ENCODE peak calls at places on chromosomes 5 and 9, in four cellular contexts. L is A549, K is K562, F is H1. H is an unnamed sample.

GRCh38 chr9:107484117-107484723 is 5.3 kb downstream of the KLF4 start:
- DNase-seq in L (peak; percentile 51), K (peak; percentile 56), F (no peak), H (peak; percentile 68)

GRCh38 chr5:57299945-57300344 is 126.1 kb downstream of the GPBP1 start:
- DNase-seq in L (no peak), K (no peak), F (no peak), H (no peak)

GRCh38 chr5:149448831-149449714 is 70.0 kb upstream of the IL17B start:
- DNase-seq in L (no peak), K (peak; percentile 82), F (no peak), H (no peak)

GRCh38 chr5:39014544-39014943 is 59.7 kb downstream of the RICTOR start:
- DNase-seq in L (no peak), K (no peak), F (no peak), H (peak; percentile 6)

GRCh38 chr5:172284275-172284971 is 859 bp upstream of the UBTD2 start:
- DNase-seq in L (no peak), K (peak; percentile 21), F (no peak), H (no peak)

GRCh38 chr5:76717222-76718083 is 1.5 kb downstream of the F2R start:
- DNase-seq in L (no peak), K (peak; percentile 30), F (no peak), H (no peak)

GRCh38 chr9:137085918-137086530 is 761 bp upstream of the MAN1B1 start:
- DNase-seq in L (peak; percentile 35), K (peak; percentile 57), F (no peak), H (no peak)

GRCh38 chr5:122921826-122922225 is 76.4 kb downstream of the SNX24 start:
- DNase-seq in L (no peak), K (no peak), F (no peak), H (no peak)

GRCh38 chr9:132144708-132145365 is 17.0 kb upstream of the NTNG2 start:
- DNase-seq in L (no peak), K (peak; percentile 37), F (no peak), H (no peak)

GRCh38 chr5:137836997-137837396 is 30.7 kb upstream of the MYOT start:
- DNase-seq in L (no peak), K (no peak), F (no peak), H (no peak)

GRCh38 chr9:15725953-15726352 is 173.1 kb downstream of the CCDC171 start:
- DNase-seq in L (no peak), K (no peak), F (no peak), H (no peak)

GRCh38 chr9:90830977-90831376 is 29.4 kb downstream of the SYK start:
- DNase-seq in L (no peak), K (no peak), F (no peak), H (no peak)
- TF ChIP-seq RNF2 in L (no peak), K (no peak), F (no peak), H (no peak)

GRCh38 chr5:35026280-35026840 is 21.4 kb downstream of the AGXT2 start:
- DNase-seq in L (no peak), K (no peak), F (no peak), H (no peak)

GRCh38 chr5:35031276-35031675 is 16.5 kb downstream of the AGXT2 start:
- DNase-seq in L (no peak), K (no peak), F (no peak), H (no peak)

GRCh38 chr5:35026941-35027340 is 20.8 kb downstream of the AGXT2 start:
- DNase-seq in L (no peak), K (no peak), F (no peak), H (no peak)

GRCh38 chr5:35030426-35030825 is 17.3 kb downstream of the AGXT2 start:
- DNase-seq in L (no peak), K (peak; percentile 3), F (no peak), H (no peak)

DNA sequence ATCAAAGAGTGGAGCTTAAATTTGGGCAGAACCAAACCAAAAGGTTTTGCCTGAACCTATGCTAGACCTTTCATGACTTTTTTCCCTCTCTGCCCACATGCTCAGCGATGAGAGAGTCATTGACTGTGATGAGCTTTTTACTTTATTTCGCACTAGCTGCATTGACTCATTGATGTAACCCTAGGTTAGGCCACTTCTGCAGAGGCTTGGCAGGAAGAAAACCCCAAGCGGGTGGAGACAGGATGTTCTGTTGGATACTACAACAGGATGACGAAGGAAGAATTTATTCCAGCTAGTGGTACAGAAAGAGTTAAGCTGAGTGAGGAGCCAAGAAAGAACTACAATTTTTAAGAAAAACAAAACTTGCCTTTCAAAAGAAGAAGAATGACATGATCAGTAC is 18.4 kb downstream of the AGXT2 start:
- DNase-seq in L (no peak), K (no peak), F (no peak), H (no peak)
- TF ChIP-seq RNF2 in L (no peak), K (no peak), F (no peak), H (no peak)

DNA sequence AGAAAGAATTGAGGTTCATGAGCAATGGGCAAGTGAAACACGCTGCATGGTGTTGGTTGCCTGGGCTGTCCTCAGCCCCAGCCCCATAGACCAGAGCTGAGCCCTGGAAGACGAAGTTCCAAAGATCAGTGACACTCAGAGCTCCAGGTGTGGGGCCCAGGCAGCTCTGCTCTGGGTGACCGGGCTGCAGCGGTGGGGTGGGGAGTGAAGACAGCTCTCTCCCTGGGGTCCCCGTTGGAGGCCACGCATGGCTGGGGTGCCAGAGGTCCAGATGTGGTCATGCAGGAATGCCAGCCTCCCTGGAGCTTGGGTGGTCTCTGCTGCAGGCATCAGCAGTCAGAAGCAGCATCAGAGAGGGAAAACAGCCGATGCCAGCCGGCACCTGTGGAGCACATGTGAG is 165.0 kb upstream of the ERCC6L2 start:
- DNase-seq in L (no peak), K (no peak), F (no peak), H (no peak)
- TF ChIP-seq RNF2 in L (no peak), K (no peak), F (no peak), H (no peak)

DNA sequence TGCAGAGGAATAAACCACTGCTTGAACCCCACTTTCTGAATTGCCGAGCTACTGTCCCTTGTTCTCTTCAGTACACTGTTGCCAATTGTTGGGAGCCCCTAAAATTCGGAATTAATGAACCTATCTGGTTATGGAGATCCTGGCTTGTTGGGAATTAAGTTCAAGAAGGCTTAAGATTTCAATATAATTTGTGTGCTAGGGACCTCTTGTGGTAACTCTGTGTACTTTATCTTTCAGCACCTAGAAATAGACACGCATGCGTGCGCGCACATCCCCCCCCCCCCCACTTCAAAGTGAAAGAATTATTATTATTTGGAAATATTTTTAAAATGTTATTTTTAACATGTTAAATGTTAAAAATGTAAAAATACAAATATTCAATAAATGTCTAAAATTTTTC is 53.3 kb upstream of the FAM169A start:
- DNase-seq in L (peak; percentile 51), K (peak; percentile 54), F (no peak), H (peak; percentile 60)
- TF ChIP-seq RNF2 in L (no peak), K (no peak), F (no peak), H (no peak)

GRCh38 chr5:64973226-64973625 is 204.5 kb downstream of the CWC27 start:
- DNase-seq in L (no peak), K (peak; percentile 13), F (no peak), H (no peak)

GRCh38 chr5:64979518-64979917 is 210.8 kb downstream of the CWC27 start:
- DNase-seq in L (no peak), K (no peak), F (no peak), H (no peak)

GRCh38 chr5:64972591-64972990 is 203.9 kb downstream of the CWC27 start:
- DNase-seq in L (no peak), K (no peak), F (no peak), H (no peak)

GRCh38 chr5:64971990-64972389 is 203.3 kb downstream of the CWC27 start:
- DNase-seq in L (no peak), K (no peak), F (no peak), H (no peak)

GRCh38 chr5:64977779-64978178 is 209.0 kb downstream of the CWC27 start:
- DNase-seq in L (no peak), K (peak; percentile 5), F (no peak), H (no peak)
- TF ChIP-seq RNF2 in L (no peak), K (no peak), F (no peak), H (no peak)

GRCh38 chr5:91382530-91383026 is 539 bp downstream of the ARRDC3 start:
- DNase-seq in L (no peak), K (peak; percentile 61), F (no peak), H (peak; percentile 22)

GRCh38 chr5:91381134-91381773 is 1.9 kb downstream of the ARRDC3 start:
- DNase-seq in L (no peak), K (no peak), F (no peak), H (no peak)

GRCh38 chr5:91383027-91383955 is at the start of gene ARRDC3:
- DNase-seq in L (peak; percentile 95), K (peak; percentile 98), F (peak; percentile 90), H (peak; percentile 94)

GRCh38 chr5:91380491-91381133 is 2.5 kb downstream of the ARRDC3 start:
- DNase-seq in L (peak; percentile 85), K (peak; percentile 98), F (peak; percentile 79), H (peak; percentile 90)

DNA sequence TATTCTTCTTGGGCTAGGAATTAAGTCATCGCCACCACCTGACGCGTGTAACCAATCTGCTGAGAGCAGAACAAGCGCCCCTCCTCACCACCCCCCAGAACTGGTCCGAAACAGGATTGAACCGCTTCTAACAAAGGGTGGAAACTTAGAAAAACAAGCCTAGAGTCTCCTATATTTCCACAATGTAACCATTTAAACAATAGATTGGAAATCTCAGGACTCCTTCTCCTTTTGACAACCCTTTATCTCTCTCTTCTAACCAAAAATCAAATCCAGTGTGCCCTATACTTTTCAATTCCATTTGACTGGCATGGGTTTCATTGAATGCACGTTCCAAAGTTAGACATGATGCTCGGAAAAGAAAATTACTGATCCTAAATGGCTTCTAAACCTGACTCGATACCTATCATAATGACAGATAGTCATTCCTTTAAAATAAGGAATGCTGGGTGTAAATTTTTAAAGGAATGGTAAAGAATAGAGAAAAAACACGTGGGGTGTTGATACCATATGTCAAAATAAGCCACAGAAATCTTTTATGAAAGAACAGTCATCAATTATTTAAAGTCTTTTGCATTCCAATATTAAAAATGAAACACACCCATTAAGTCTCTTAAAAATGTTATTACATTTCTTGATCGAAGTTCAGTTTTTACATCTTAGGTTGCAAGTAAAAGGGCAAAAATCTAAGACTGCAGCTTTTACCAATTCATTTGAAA is 1.2 kb downstream of the ARRDC3 start:
- DNase-seq in L (peak; percentile 65), K (peak; percentile 87), F (no peak), H (peak; percentile 71)
- TF ChIP-seq RNF2 in L (no peak), K (no peak), F (no peak), H (no peak)

GRCh38 chr9:113355197-113355596 is 5.9 kb downstream of the BSPRY start:
- DNase-seq in L (no peak), K (peak; percentile 68), F (no peak), H (peak; percentile 77)
- TF ChIP-seq RNF2 in L (no peak), K (no peak), F (no peak), H (no peak)

GRCh38 chr5:178940569-178941360 is at the start of gene ZNF454:
- DNase-seq in L (no peak), K (no peak), F (peak; percentile 69), H (no peak)
- TF ChIP-seq RNF2 in L (no peak), K (no peak), F (no peak), H (no peak)

DNA sequence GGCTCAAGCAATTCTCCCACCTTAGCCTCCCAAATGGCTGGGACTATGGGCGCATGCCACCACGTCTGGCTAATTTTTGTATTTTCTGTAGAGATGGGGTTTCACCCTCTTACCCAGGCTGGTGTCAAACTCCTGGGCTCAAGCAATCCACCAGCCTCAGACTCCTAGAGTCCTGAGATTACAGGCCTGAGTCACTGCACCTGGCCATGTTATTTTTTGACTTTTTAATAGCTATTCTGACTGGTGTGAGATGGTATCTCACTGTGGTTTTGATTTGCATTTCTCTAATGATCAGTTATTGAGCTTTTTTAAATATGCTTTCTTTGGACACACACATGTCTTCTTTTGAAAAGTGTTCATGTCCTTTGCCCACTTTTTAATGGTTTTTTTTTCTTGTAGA is 38.2 kb downstream of the FBXW2 start:
- DNase-seq in L (no peak), K (no peak), F (no peak), H (no peak)
- TF ChIP-seq RNF2 in L (no peak), K (no peak), F (no peak), H (no peak)